ENCODE peak calls at places on chromosomes 12 and 14, in seven cellular contexts. One of them, this sample, is unnamed.

GRCh38 chr12:106918746-106919145 is 37.0 kb upstream of the TMEM263 start:
- DNase-seq in NT2/D1: peak; percentile 52
- DNase-seq in glomerular endothelial cell: no peak
- DNase-seq in stimulated activated CD8-positive, alpha-beta memory T cell treated with anti-CD3 and anti-CD28 coated beads, Interleukin-2, amount 100 ng/mL, for 1 hour: no peak
- DNase-seq in HTR-8/SVneo: peak; percentile 22
- DNase-seq in A673: peak; percentile 62
- DNase-seq in activated T-helper 9 cell treated with anti-CD3 and anti-CD28 coated beads, Interleukin-2, amount 50 U/mL, for 16 hours: no peak
- DNase-seq in this sample: no peak

GRCh38 chr14:94588311-94588710 is 7.1 kb downstream of the SERPINA5 start:
- DNase-seq in glomerular endothelial cell: no peak
- DNase-seq in NT2/D1: no peak
- DNase-seq in HTR-8/SVneo: no peak
- DNase-seq in stimulated activated CD8-positive, alpha-beta memory T cell treated with anti-CD3 and anti-CD28 coated beads, Interleukin-2, amount 100 ng/mL, for 1 hour: no peak
- DNase-seq in A673: no peak
- DNase-seq in activated T-helper 9 cell treated with anti-CD3 and anti-CD28 coated beads, Interleukin-2, amount 50 U/mL, for 16 hours: no peak
- DNase-seq in this sample: no peak

GRCh38 chr14:89198544-89199329 is 218.3 kb downstream of the FOXN3 start:
- DNase-seq in HTR-8/SVneo: no peak
- DNase-seq in stimulated activated CD8-positive, alpha-beta memory T cell treated with anti-CD3 and anti-CD28 coated beads, Interleukin-2, amount 100 ng/mL, for 1 hour: no peak
- DNase-seq in glomerular endothelial cell: no peak
- DNase-seq in A673: no peak
- DNase-seq in activated T-helper 9 cell treated with anti-CD3 and anti-CD28 coated beads, Interleukin-2, amount 50 U/mL, for 16 hours: no peak
- DNase-seq in NT2/D1: no peak
- DNase-seq in this sample: no peak

GRCh38 chr12:130958557-130959140 is 4.9 kb downstream of the ADGRD1 start:
- DNase-seq in activated T-helper 9 cell treated with anti-CD3 and anti-CD28 coated beads, Interleukin-2, amount 50 U/mL, for 16 hours: no peak
- DNase-seq in A673: no peak
- DNase-seq in glomerular endothelial cell: no peak
- DNase-seq in HTR-8/SVneo: no peak
- DNase-seq in stimulated activated CD8-positive, alpha-beta memory T cell treated with anti-CD3 and anti-CD28 coated beads, Interleukin-2, amount 100 ng/mL, for 1 hour: no peak
- DNase-seq in NT2/D1: no peak
- DNase-seq in this sample: no peak

GRCh38 chr12:117854339-117855012 is 114.3 kb downstream of the KSR2 start:
- DNase-seq in stimulated activated CD8-positive, alpha-beta memory T cell treated with anti-CD3 and anti-CD28 coated beads, Interleukin-2, amount 100 ng/mL, for 1 hour: no peak
- DNase-seq in NT2/D1: peak; percentile 65
- DNase-seq in glomerular endothelial cell: peak; percentile 31
- DNase-seq in activated T-helper 9 cell treated with anti-CD3 and anti-CD28 coated beads, Interleukin-2, amount 50 U/mL, for 16 hours: no peak
- DNase-seq in A673: peak; percentile 76
- DNase-seq in HTR-8/SVneo: no peak
- DNase-seq in this sample: no peak

GRCh38 chr14:68569970-68570409 is 222.9 kb downstream of the ZFP36L1 start:
- DNase-seq in NT2/D1: no peak
- DNase-seq in glomerular endothelial cell: no peak
- DNase-seq in stimulated activated CD8-positive, alpha-beta memory T cell treated with anti-CD3 and anti-CD28 coated beads, Interleukin-2, amount 100 ng/mL, for 1 hour: no peak
- DNase-seq in activated T-helper 9 cell treated with anti-CD3 and anti-CD28 coated beads, Interleukin-2, amount 50 U/mL, for 16 hours: no peak
- DNase-seq in A673: no peak
- DNase-seq in HTR-8/SVneo: no peak
- DNase-seq in this sample: no peak

GRCh38 chr14:101862177-101862576 is 100.7 kb downstream of the PPP2R5C start:
- DNase-seq in A673: no peak
- DNase-seq in glomerular endothelial cell: no peak
- DNase-seq in HTR-8/SVneo: no peak
- DNase-seq in activated T-helper 9 cell treated with anti-CD3 and anti-CD28 coated beads, Interleukin-2, amount 50 U/mL, for 16 hours: no peak
- DNase-seq in NT2/D1: no peak
- DNase-seq in stimulated activated CD8-positive, alpha-beta memory T cell treated with anti-CD3 and anti-CD28 coated beads, Interleukin-2, amount 100 ng/mL, for 1 hour: no peak
- DNase-seq in this sample: no peak

GRCh38 chr12:102427542-102427923 is 52.8 kb downstream of the IGF1 start:
- DNase-seq in HTR-8/SVneo: no peak
- DNase-seq in A673: no peak
- DNase-seq in stimulated activated CD8-positive, alpha-beta memory T cell treated with anti-CD3 and anti-CD28 coated beads, Interleukin-2, amount 100 ng/mL, for 1 hour: no peak
- DNase-seq in NT2/D1: no peak
- DNase-seq in glomerular endothelial cell: no peak
- DNase-seq in activated T-helper 9 cell treated with anti-CD3 and anti-CD28 coated beads, Interleukin-2, amount 50 U/mL, for 16 hours: no peak
- DNase-seq in this sample: peak; percentile 60

GRCh38 chr12:4448943-4449861 is 3.6 kb upstream of the FGF6 start:
- DNase-seq in stimulated activated CD8-positive, alpha-beta memory T cell treated with anti-CD3 and anti-CD28 coated beads, Interleukin-2, amount 100 ng/mL, for 1 hour: no peak
- DNase-seq in glomerular endothelial cell: no peak
- DNase-seq in activated T-helper 9 cell treated with anti-CD3 and anti-CD28 coated beads, Interleukin-2, amount 50 U/mL, for 16 hours: no peak
- DNase-seq in HTR-8/SVneo: no peak
- DNase-seq in A673: no peak
- DNase-seq in NT2/D1: no peak
- DNase-seq in this sample: no peak

GRCh38 chr12:54053625-54054441 is at the start of gene HOXC4:
- DNase-seq in glomerular endothelial cell: no peak
- DNase-seq in HTR-8/SVneo: no peak
- DNase-seq in stimulated activated CD8-positive, alpha-beta memory T cell treated with anti-CD3 and anti-CD28 coated beads, Interleukin-2, amount 100 ng/mL, for 1 hour: no peak
- DNase-seq in NT2/D1: no peak
- DNase-seq in A673: peak; percentile 67
- DNase-seq in activated T-helper 9 cell treated with anti-CD3 and anti-CD28 coated beads, Interleukin-2, amount 50 U/mL, for 16 hours: no peak
- DNase-seq in this sample: no peak

GRCh38 chr14:65502676-65503124 is 90.2 kb downstream of the FUT8 start:
- DNase-seq in A673: no peak
- DNase-seq in stimulated activated CD8-positive, alpha-beta memory T cell treated with anti-CD3 and anti-CD28 coated beads, Interleukin-2, amount 100 ng/mL, for 1 hour: no peak
- DNase-seq in glomerular endothelial cell: no peak
- DNase-seq in HTR-8/SVneo: no peak
- DNase-seq in NT2/D1: no peak
- DNase-seq in activated T-helper 9 cell treated with anti-CD3 and anti-CD28 coated beads, Interleukin-2, amount 50 U/mL, for 16 hours: no peak
- DNase-seq in this sample: no peak

GRCh38 chr12:94152292-94153083 is 4.1 kb downstream of the PLXNC1 start:
- DNase-seq in NT2/D1: no peak
- DNase-seq in stimulated activated CD8-positive, alpha-beta memory T cell treated with anti-CD3 and anti-CD28 coated beads, Interleukin-2, amount 100 ng/mL, for 1 hour: no peak
- DNase-seq in HTR-8/SVneo: no peak
- DNase-seq in activated T-helper 9 cell treated with anti-CD3 and anti-CD28 coated beads, Interleukin-2, amount 50 U/mL, for 16 hours: no peak
- DNase-seq in glomerular endothelial cell: no peak
- DNase-seq in A673: no peak
- DNase-seq in this sample: no peak

GRCh38 chr12:116012757-116013156 is 264.7 kb downstream of the MED13L start:
- DNase-seq in NT2/D1: no peak
- DNase-seq in glomerular endothelial cell: no peak
- DNase-seq in stimulated activated CD8-positive, alpha-beta memory T cell treated with anti-CD3 and anti-CD28 coated beads, Interleukin-2, amount 100 ng/mL, for 1 hour: no peak
- DNase-seq in A673: peak; percentile 77
- DNase-seq in HTR-8/SVneo: no peak
- DNase-seq in activated T-helper 9 cell treated with anti-CD3 and anti-CD28 coated beads, Interleukin-2, amount 50 U/mL, for 16 hours: no peak
- DNase-seq in this sample: no peak

GRCh38 chr12:60020068-60020467 is 424.2 kb downstream of the SLC16A7 start:
- DNase-seq in NT2/D1: no peak
- DNase-seq in activated T-helper 9 cell treated with anti-CD3 and anti-CD28 coated beads, Interleukin-2, amount 50 U/mL, for 16 hours: no peak
- DNase-seq in glomerular endothelial cell: no peak
- DNase-seq in HTR-8/SVneo: no peak
- DNase-seq in stimulated activated CD8-positive, alpha-beta memory T cell treated with anti-CD3 and anti-CD28 coated beads, Interleukin-2, amount 100 ng/mL, for 1 hour: no peak
- DNase-seq in A673: no peak
- DNase-seq in this sample: no peak

GRCh38 chr12:67284561-67284960 is 15.4 kb downstream of the CAND1 start:
- DNase-seq in NT2/D1: no peak
- DNase-seq in glomerular endothelial cell: no peak
- DNase-seq in activated T-helper 9 cell treated with anti-CD3 and anti-CD28 coated beads, Interleukin-2, amount 50 U/mL, for 16 hours: no peak
- DNase-seq in A673: no peak
- DNase-seq in HTR-8/SVneo: no peak
- DNase-seq in stimulated activated CD8-positive, alpha-beta memory T cell treated with anti-CD3 and anti-CD28 coated beads, Interleukin-2, amount 100 ng/mL, for 1 hour: no peak
- DNase-seq in this sample: no peak

This sample was measured in cerebellar nuclear complex.